ENCODE peak calls at places on chromosomes 16 and 17, in four cellular contexts. T is HCT116, K is Panc1, E is A549. P is an unnamed sample.
A peak's percentile ranks its signal among the peaks of the same experiment; 100 is the strongest.

GRCh38 chr16:20074089-20074956 is 633 bp upstream of the GPR139 start:
- DNase-seq in E (no peak), T (no peak), K (no peak), P (no peak)

GRCh38 chr17:63075969-63076368 is 109.9 kb downstream of the TANC2 start:
- DNase-seq in T (no peak), K (no peak), E (no peak), P (no peak)

GRCh38 chr17:39863918-39864746 is at the start of gene IKZF3:
- DNase-seq in T (no peak), E (peak; percentile 64), K (no peak), P (peak; percentile 39)

GRCh38 chr17:72580321-72581127 is 459.7 kb downstream of the SOX9 start:
- DNase-seq in T (no peak), E (no peak), K (no peak), P (no peak)

GRCh38 chr16:2473425-2473926 is 1.5 kb upstream of the TBC1D24 start:
- DNase-seq in E (peak; percentile 31), K (no peak), T (no peak), P (no peak)

GRCh38 chr17:55527520-55528118 is 16.4 kb upstream of the SMIM36 start:
- DNase-seq in K (no peak), E (peak; percentile 50), T (peak; percentile 42), P (peak; percentile 25)

GRCh38 chr17:71993363-71993762 is 127.5 kb upstream of the SOX9 start:
- DNase-seq in T (no peak), K (no peak), E (no peak), P (no peak)

GRCh38 chr16:81198635-81199034 is 39.9 kb upstream of the BCO1 start:
- DNase-seq in T (no peak), K (no peak), E (no peak), P (no peak)

GRCh38 chr16:53932975-53933374 is 229.0 kb downstream of the FTO start:
- DNase-seq in K (no peak), T (no peak), E (no peak), P (no peak)

GRCh38 chr17:58317421-58318064 is 11.1 kb downstream of the TSPOAP1 start:
- DNase-seq in E (peak; percentile 92), K (peak; percentile 45), T (peak; percentile 72), P (no peak)

GRCh38 chr17:57599271-57600045 is 145.6 kb downstream of the CCDC182 start:
- DNase-seq in E (no peak), T (no peak), K (no peak), P (no peak)

GRCh38 chr17:33814852-33815251 is 440.2 kb upstream of the CCL2 start:
- DNase-seq in K (no peak), E (no peak), T (no peak), P (no peak)

GRCh38 chr16:16933861-16934260 is 536.9 kb downstream of the XYLT1 start:
- DNase-seq in K (no peak), E (no peak), T (no peak), P (no peak)

GRCh38 chr17:21169496-21169895 is 42.7 kb downstream of the DHRS7B start:
- DNase-seq in K (no peak), T (no peak), E (no peak), P (no peak)
- H3K4me1 ChIP-seq in K (no peaks in the 10 kb centered on the region), T (no peaks in the 10 kb centered on the region), E (no peaks in the 10 kb centered on the region), P (peaks cover 1% of the 10 kb centered on the region)

GRCh38 chr17:81207610-81208581 is 14.9 kb downstream of the CEP131 start:
- DNase-seq in E (no peak), T (no peak), K (no peak), P (no peak)

GRCh38 chr17:81206166-81206565 is 16.6 kb downstream of the CEP131 start:
- DNase-seq in E (no peak), T (no peak), K (no peak), P (no peak)

GRCh38 chr17:81208651-81209050 is 14.1 kb downstream of the CEP131 start:
- DNase-seq in K (no peak), T (no peak), E (no peak), P (no peak)

GRCh38 chr17:81204578-81204977 is 18.2 kb downstream of the CEP131 start:
- DNase-seq in T (no peak), K (no peak), E (no peak), P (no peak)

GRCh38 chr17:81206657-81207056 is 16.1 kb downstream of the CEP131 start:
- DNase-seq in E (no peak), K (no peak), T (no peak), P (no peak)
- H3K4me3 ChIP-seq in E (no peak overlapping the region), K (no peak overlapping the region), T (no peak overlapping the region), P (no peak overlapping the region)

DNA sequence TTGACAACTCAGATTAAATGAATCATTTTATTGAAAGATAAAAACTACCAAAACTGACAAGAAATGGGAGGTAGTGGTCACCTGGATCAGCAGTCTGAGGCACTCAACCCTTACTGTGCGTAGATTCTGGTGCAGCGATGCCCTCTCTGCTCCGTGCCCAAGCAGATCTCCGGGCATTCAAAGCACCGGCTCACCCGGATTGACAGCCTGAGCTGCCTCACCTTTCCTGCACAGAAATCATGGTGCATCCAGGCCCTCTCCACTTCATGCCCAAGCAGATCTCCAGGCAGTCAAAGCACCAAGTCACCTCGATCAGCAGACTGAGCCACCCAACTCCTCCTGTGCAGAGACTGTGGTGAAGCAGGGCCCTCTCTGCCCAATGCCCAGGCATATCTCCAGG is 196.8 kb downstream of the CA10 start:
- DNase-seq in E (no peak), T (no peak), K (no peak), P (no peak)
- H3K9me3 ChIP-seq in E (peaks cover 10% of the 10 kb centered on the region), T (peaks cover 56% of the 10 kb centered on the region), K (peaks cover 7% of the 10 kb centered on the region), P (no peaks in the 10 kb centered on the region)

DNA sequence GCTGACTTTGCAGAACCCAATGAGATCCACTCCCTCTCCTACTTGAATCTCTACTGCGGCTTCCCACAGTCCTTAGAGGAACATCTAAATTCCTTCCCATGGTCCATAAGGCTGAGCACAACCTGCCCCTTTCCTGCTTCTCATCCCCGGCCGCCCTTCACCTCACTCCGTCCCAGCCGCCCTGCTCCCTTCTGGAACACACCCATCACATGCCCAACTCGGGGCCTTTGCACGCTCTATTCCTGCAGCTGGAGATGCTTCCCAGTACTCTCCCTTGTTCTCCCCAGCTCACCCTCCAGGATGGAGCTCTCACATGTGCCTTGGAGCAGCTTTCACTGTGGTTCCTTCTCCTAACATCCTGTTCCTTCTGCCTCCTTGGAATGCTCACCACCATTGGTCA is 23.6 kb downstream of the NKD1 start:
- DNase-seq in T (no peak), E (no peak), K (no peak), P (no peak)
- H3K4me1 ChIP-seq in T (no peaks in the 10 kb centered on the region), E (no peaks in the 10 kb centered on the region), K (no peaks in the 10 kb centered on the region), P (no peaks in the 10 kb centered on the region)

DNA sequence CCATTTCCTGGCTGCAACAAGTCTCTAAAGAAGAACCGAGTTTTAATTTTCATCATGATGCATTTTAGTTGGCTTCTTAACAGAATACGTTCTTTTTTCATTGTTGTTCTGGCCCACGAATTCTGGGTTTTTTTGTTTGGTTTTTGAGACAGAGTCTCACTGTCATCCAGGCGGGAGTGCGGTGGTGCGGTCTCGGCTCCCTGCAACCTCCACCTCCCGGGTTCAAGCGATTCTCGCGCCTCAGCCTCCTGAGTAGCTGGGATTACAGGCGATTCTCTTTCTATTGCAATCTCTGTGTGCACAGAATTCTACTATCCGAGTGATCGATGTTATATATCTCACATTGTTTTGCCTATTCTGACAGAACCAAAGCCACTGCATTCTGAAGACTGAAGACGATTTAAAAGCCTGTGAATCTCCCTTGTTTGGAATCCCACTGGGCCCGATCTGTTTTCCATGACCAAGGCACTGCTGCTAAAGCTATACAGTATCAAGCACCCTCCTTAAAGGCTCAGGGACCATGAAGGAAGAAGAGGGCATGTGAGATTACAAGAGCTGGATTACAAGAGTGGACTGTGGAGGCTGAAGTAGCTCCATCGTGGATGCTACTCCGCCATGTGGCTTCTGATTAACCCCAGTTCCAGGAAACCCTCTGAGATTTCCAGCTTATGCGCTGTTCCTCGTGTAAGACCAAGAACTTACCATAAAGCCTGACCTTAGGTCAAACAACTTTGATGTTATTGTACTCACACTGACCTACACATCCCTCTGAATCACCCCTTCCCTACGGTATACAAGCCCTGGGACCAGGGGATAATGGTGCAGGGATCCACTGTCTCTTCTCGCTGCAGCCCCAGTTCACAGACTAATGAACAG is 44.3 kb downstream of the ADCY9 start:
- DNase-seq in E (no peak), K (no peak), T (no peak), P (no peak)
- H3K4me3 ChIP-seq in E (no peak overlapping the region), K (no peak overlapping the region), T (no peak overlapping the region), P (no peak overlapping the region)

GRCh38 chr16:30882429-30883310 is 11.2 kb downstream of the BCL7C start:
- DNase-seq in K (no peak), E (no peak), T (no peak), P (no peak)
- H3K9me3 ChIP-seq in K (no peaks in the 10 kb centered on the region), E (no peaks in the 10 kb centered on the region), T (no peaks in the 10 kb centered on the region), P (no peaks in the 10 kb centered on the region)

GRCh38 chr17:42980766-42981397 is 517 bp downstream of the RUNDC1 start:
- DNase-seq in T (peak; percentile 31), K (no peak), E (peak; percentile 76), P (no peak)
- H3K4me1 ChIP-seq in T (peaks cover 28% of the 10 kb centered on the region), K (peaks cover 14% of the 10 kb centered on the region), E (peaks cover 33% of the 10 kb centered on the region), P (peaks cover 3% of the 10 kb centered on the region)

GRCh38 chr16:56297684-56298083 is 106.4 kb downstream of the GNAO1 start:
- DNase-seq in E (no peak), T (no peak), K (no peak), P (no peak)
- H3K4me3 ChIP-seq in E (no peak overlapping the region), T (no peak overlapping the region), K (no peak overlapping the region), P (no peak overlapping the region)

P was measured in iPS DF 6.9.